ENCODE peak calls at places on chromosomes 11 and 22, in five cellular contexts. T, P, Y, K and S are unnamed samples.

GRCh38 chr11:82080160-82080559 is 653.5 kb downstream of the FAM181B start:
- DNase-seq in T (peak; percentile 27), P (no peak), Y (no peak), K (no peak), S (no peak)

GRCh38 chr11:63915961-63916836 is 765 bp downstream of the RCOR2 start:
- DNase-seq in T (peak; percentile 31), P (no peak), Y (peak; percentile 20), K (peak; percentile 59), S (peak; percentile 30)

GRCh38 chr11:5004429-5005274 is 10.0 kb downstream of the OR51L1 start:
- DNase-seq in T (peak; percentile 54), P (peak; percentile 54), Y (no peak), K (peak; percentile 25), S (peak; percentile 67)

GRCh38 chr11:9700105-9700801 is 36.4 kb downstream of the SWAP70 start:
- DNase-seq in T (no peak), P (no peak), Y (no peak), K (no peak), S (no peak)

GRCh38 chr11:69981119-69981770 is 96.9 kb upstream of the ANO1 start:
- DNase-seq in T (no peak), P (no peak), Y (no peak), K (no peak), S (no peak)

GRCh38 chr11:121508449-121508848 is 55.7 kb upstream of the SORL1-AS1 start:
- DNase-seq in T (no peak), P (no peak), Y (no peak), K (no peak), S (no peak)

GRCh38 chr11:130774703-130775102 is 141.6 kb downstream of the SNX19 start:
- DNase-seq in T (no peak), P (no peak), Y (no peak), K (no peak), S (peak; percentile 46)

GRCh38 chr11:103322861-103323260 is 213.6 kb downstream of the DYNC2H1 start:
- DNase-seq in T (no peak), P (no peak), Y (no peak), K (no peak), S (peak; percentile 31)

GRCh38 chr11:64802370-64803162 is 448 bp downstream of the MAP4K2 start:
- DNase-seq in T (no peak), P (no peak), Y (peak; percentile 30), K (no peak), S (no peak)

GRCh38 chr22:22748297-22748743 is 103.9 kb downstream of the GGTLC2 start:
- DNase-seq in T (peak; percentile 35), P (no peak), Y (peak; percentile 37), K (no peak), S (peak; percentile 50)

GRCh38 chr11:8067567-8067928 is 13.5 kb upstream of the TUB start:
- DNase-seq in T (no peak), P (no peak), Y (no peak), K (no peak), S (no peak)

GRCh38 chr22:43944670-43945430 is 10.4 kb upstream of the SAMM50 start:
- DNase-seq in T (no peak), P (no peak), Y (no peak), K (no peak), S (no peak)

GRCh38 chr22:16783930-16784354 is 41.3 kb downstream of the XKR3 start:
- DNase-seq in T (peak; percentile 37), P (no peak), Y (no peak), K (no peak), S (no peak)

GRCh38 chr11:66643745-66644437 is 5.4 kb downstream of the RBM4 start:
- DNase-seq in T (no peak), P (no peak), Y (no peak), K (no peak), S (no peak)